ENCODE peak calls at places on chromosomes 3 and 15, in six cellular contexts. One of them, this sample, is unnamed.

GRCh38 chr3:126131881-126132750 is 48.2 kb upstream of the SLC41A3 start:
- DNase-seq in mesothelial cell of epicardium: no peak
- DNase-seq in fibroblast of pulmonary artery: no peak
- DNase-seq in Panc1: no peak
- DNase-seq in RWPE2: no peak
- DNase-seq in HFF-Myc: no peak
- DNase-seq in this sample: no peak

GRCh38 chr3:116188231-116188785 is 257.0 kb downstream of the LSAMP start:
- DNase-seq in mesothelial cell of epicardium: no peak
- DNase-seq in fibroblast of pulmonary artery: peak; percentile 1
- DNase-seq in Panc1: no peak
- DNase-seq in RWPE2: no peak
- DNase-seq in HFF-Myc: no peak
- DNase-seq in this sample: no peak

GRCh38 chr15:56805466-56806146 is 72.3 kb upstream of the ZNF280D start:
- DNase-seq in mesothelial cell of epicardium: no peak
- DNase-seq in fibroblast of pulmonary artery: peak; percentile 91
- DNase-seq in Panc1: peak; percentile 48
- DNase-seq in RWPE2: peak; percentile 81
- DNase-seq in HFF-Myc: peak; percentile 43
- DNase-seq in this sample: no peak

GRCh38 chr15:84572231-84572630 is 28.6 kb upstream of the ZSCAN2 start:
- DNase-seq in mesothelial cell of epicardium: no peak
- DNase-seq in fibroblast of pulmonary artery: no peak
- DNase-seq in Panc1: no peak
- DNase-seq in RWPE2: no peak
- DNase-seq in HFF-Myc: no peak
- DNase-seq in this sample: no peak

GRCh38 chr3:65030847-65031463 is 343.2 kb upstream of the ADAMTS9 start:
- DNase-seq in mesothelial cell of epicardium: no peak
- DNase-seq in fibroblast of pulmonary artery: peak; percentile 41
- DNase-seq in Panc1: no peak
- DNase-seq in RWPE2: no peak
- DNase-seq in HFF-Myc: peak; percentile 72
- DNase-seq in this sample: no peak

GRCh38 chr3:169505577-169506155 is 157.8 kb downstream of the MECOM start:
- DNase-seq in mesothelial cell of epicardium: no peak
- DNase-seq in fibroblast of pulmonary artery: no peak
- DNase-seq in Panc1: no peak
- DNase-seq in RWPE2: no peak
- DNase-seq in HFF-Myc: no peak
- DNase-seq in this sample: no peak

GRCh38 chr3:20043825-20044224 is 3.6 kb downstream of the KAT2B start:
- DNase-seq in mesothelial cell of epicardium: no peak
- DNase-seq in fibroblast of pulmonary artery: no peak
- DNase-seq in Panc1: no peak
- DNase-seq in RWPE2: no peak
- DNase-seq in HFF-Myc: no peak
- DNase-seq in this sample: no peak

GRCh38 chr3:11331101-11331500 is 58.9 kb downstream of the ATG7 start:
- DNase-seq in mesothelial cell of epicardium: no peak
- DNase-seq in fibroblast of pulmonary artery: peak; percentile 51
- DNase-seq in Panc1: no peak
- DNase-seq in RWPE2: no peak
- DNase-seq in HFF-Myc: no peak
- DNase-seq in this sample: no peak

GRCh38 chr15:84749111-84749991 is 959 bp downstream of the ZNF592 start:
- DNase-seq in mesothelial cell of epicardium: no peak
- DNase-seq in fibroblast of pulmonary artery: peak; percentile 40
- DNase-seq in Panc1: no peak
- DNase-seq in RWPE2: no peak
- DNase-seq in HFF-Myc: no peak
- DNase-seq in this sample: no peak

GRCh38 chr15:42650208-42651066 is 75.0 kb downstream of the STARD9 start:
- DNase-seq in mesothelial cell of epicardium: no peak
- DNase-seq in fibroblast of pulmonary artery: peak; percentile 90
- DNase-seq in Panc1: peak; percentile 77
- DNase-seq in RWPE2: no peak
- DNase-seq in HFF-Myc: peak; percentile 86
- DNase-seq in this sample: peak; percentile 69

GRCh38 chr3:16060945-16061344 is 113.5 kb upstream of the GALNT15 start:
- DNase-seq in mesothelial cell of epicardium: no peak
- DNase-seq in fibroblast of pulmonary artery: peak; percentile 90
- DNase-seq in Panc1: no peak
- DNase-seq in RWPE2: no peak
- DNase-seq in HFF-Myc: no peak
- DNase-seq in this sample: no peak

GRCh38 chr3:73056365-73057150 is 4.9 kb upstream of the EBLN2 start:
- DNase-seq in mesothelial cell of epicardium: no peak
- DNase-seq in fibroblast of pulmonary artery: peak; percentile 79
- DNase-seq in Panc1: peak; percentile 7
- DNase-seq in RWPE2: no peak
- DNase-seq in HFF-Myc: peak; percentile 15
- DNase-seq in this sample: peak; percentile 36

DNA sequence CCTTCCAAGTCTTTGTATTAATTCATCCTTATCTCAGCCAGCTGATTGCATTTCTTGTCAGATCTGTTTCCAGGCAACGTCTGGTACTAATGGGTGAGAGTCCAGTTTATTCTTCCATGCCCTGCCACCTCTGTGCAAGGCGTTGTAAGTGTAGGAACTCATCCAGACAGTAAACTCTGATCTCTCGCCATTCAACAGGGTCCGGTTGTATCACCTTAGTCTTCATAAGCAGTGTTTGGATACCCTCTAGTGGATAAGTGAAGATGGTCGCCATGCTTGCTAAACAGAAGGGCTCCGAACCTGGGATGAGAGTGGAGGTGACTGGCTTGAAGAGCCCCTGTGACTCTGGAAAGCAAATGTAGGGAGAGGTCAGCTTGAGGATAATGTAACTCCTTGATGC is 51.6 kb upstream of the CMTM7 start:
- DNase-seq in mesothelial cell of epicardium: no peak
- DNase-seq in fibroblast of pulmonary artery: peak; percentile 70
- DNase-seq in Panc1: peak; percentile 17
- DNase-seq in RWPE2: no peak
- DNase-seq in HFF-Myc: peak; percentile 12
- DNase-seq in this sample: peak; percentile 67
- TF ChIP-seq CTCF in mesothelial cell of epicardium: peak; percentile 33
- TF ChIP-seq CTCF in fibroblast of pulmonary artery: peak; percentile 58
- TF ChIP-seq CTCF in Panc1: peak; percentile 60
- TF ChIP-seq CTCF in RWPE2: peak; percentile 51
- TF ChIP-seq CTCF in HFF-Myc: peak; percentile 43
- TF ChIP-seq CTCF in this sample: peak; percentile 28

GRCh38 chr3:52233968-52234367 is 5.0 kb downstream of the TWF2 start:
- DNase-seq in mesothelial cell of epicardium: no peak
- DNase-seq in fibroblast of pulmonary artery: no peak
- DNase-seq in Panc1: no peak
- DNase-seq in RWPE2: no peak
- DNase-seq in HFF-Myc: no peak
- DNase-seq in this sample: no peak

GRCh38 chr3:52231502-52232278 is 6.2 kb upstream of the TLR9 start:
- DNase-seq in mesothelial cell of epicardium: peak; percentile 56
- DNase-seq in fibroblast of pulmonary artery: peak; percentile 59
- DNase-seq in Panc1: no peak
- DNase-seq in RWPE2: peak; percentile 76
- DNase-seq in HFF-Myc: no peak
- DNase-seq in this sample: peak; percentile 84

GRCh38 chr3:52230889-52231499 is 5.5 kb upstream of the TLR9 start:
- DNase-seq in mesothelial cell of epicardium: no peak
- DNase-seq in fibroblast of pulmonary artery: no peak
- DNase-seq in Panc1: no peak
- DNase-seq in RWPE2: peak; percentile 38
- DNase-seq in HFF-Myc: no peak
- DNase-seq in this sample: no peak

GRCh38 chr3:52233108-52233591 is 5.8 kb downstream of the TWF2 start:
- DNase-seq in mesothelial cell of epicardium: no peak
- DNase-seq in fibroblast of pulmonary artery: no peak
- DNase-seq in Panc1: no peak
- DNase-seq in RWPE2: peak; percentile 28
- DNase-seq in HFF-Myc: no peak
- DNase-seq in this sample: no peak

DNA sequence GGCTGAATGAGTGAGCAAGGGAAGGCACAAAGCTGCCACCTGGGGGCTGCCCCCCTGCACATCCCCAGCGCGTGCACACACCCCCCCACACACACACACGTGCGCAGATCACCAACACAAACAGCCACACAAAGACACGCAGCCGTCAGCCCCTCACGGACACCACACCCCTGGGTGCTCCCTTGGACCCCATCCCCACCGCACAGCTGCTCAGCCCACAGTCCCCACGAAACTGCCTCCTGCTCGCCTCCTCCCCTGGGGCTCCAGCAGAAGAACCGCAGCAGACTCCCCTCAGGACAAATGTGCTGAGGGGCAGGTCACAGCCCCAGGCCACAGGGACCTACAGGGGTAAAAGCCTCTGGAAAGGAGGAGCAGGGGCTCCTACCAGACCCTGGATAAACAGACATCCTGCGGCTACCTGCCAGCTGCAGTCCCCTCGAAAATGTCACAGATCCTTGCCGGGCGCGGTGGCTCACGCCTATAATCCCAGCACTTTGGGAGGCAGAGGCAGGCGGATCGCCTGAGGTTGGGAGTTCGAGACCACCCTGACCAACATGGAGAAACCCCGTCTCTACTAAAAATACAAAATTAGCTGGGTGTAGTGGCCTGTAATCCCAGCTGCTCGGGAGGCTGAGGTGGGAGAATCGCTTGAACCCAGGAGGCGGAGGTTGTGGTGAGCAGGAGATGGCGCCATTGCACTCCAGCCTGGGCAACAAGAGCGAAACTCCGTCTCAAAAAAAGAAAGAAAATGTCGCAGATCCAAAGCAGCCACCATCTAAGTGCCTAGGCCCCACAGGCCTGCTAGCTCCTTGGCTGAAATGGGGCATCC is 6.5 kb downstream of the TWF2 start:
- DNase-seq in mesothelial cell of epicardium: no peak
- DNase-seq in fibroblast of pulmonary artery: no peak
- DNase-seq in Panc1: no peak
- DNase-seq in RWPE2: peak; percentile 58
- DNase-seq in HFF-Myc: no peak
- DNase-seq in this sample: no peak
- TF ChIP-seq CTCF in mesothelial cell of epicardium: no peak
- TF ChIP-seq CTCF in fibroblast of pulmonary artery: no peak
- TF ChIP-seq CTCF in Panc1: peak; percentile 62
- TF ChIP-seq CTCF in RWPE2: no peak
- TF ChIP-seq CTCF in HFF-Myc: peak; percentile 17
- TF ChIP-seq CTCF in this sample: no peak

GRCh38 chr3:134576426-134576825 is 74.4 kb downstream of the KY start:
- DNase-seq in mesothelial cell of epicardium: no peak
- DNase-seq in fibroblast of pulmonary artery: no peak
- DNase-seq in Panc1: no peak
- DNase-seq in RWPE2: no peak
- DNase-seq in HFF-Myc: no peak
- DNase-seq in this sample: no peak

GRCh38 chr3:134579266-134579665 is 71.6 kb downstream of the KY start:
- DNase-seq in mesothelial cell of epicardium: no peak
- DNase-seq in fibroblast of pulmonary artery: no peak
- DNase-seq in Panc1: no peak
- DNase-seq in RWPE2: no peak
- DNase-seq in HFF-Myc: no peak
- DNase-seq in this sample: no peak

DNA sequence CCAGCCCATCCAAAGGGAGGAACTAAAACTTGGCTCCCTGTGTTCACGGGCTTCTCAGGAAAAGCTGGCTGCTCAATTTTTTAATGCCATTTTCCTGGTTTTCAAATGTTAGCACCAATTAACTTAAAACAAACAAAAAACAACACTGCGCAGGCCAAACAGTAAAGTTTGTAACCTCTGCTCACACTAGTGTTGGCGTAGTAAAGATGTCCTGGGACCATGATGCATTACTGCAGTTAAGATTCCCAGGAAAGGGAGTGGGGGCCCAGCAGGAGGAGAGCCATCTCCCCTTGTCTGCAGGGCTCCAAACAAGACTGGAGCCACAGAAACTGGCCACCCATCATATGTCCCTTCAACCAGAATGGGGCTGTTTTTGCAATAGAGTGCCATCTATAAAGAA is 74.0 kb downstream of the KY start:
- DNase-seq in mesothelial cell of epicardium: no peak
- DNase-seq in fibroblast of pulmonary artery: no peak
- DNase-seq in Panc1: no peak
- DNase-seq in RWPE2: no peak
- DNase-seq in HFF-Myc: no peak
- DNase-seq in this sample: no peak
- TF ChIP-seq CTCF in mesothelial cell of epicardium: no peak
- TF ChIP-seq CTCF in fibroblast of pulmonary artery: no peak
- TF ChIP-seq CTCF in Panc1: no peak
- TF ChIP-seq CTCF in RWPE2: no peak
- TF ChIP-seq CTCF in HFF-Myc: no peak
- TF ChIP-seq CTCF in this sample: no peak

GRCh38 chr3:186930639-186931486 is 537 bp downstream of the ST6GAL1 start:
- DNase-seq in mesothelial cell of epicardium: no peak
- DNase-seq in fibroblast of pulmonary artery: peak; percentile 66
- DNase-seq in Panc1: no peak
- DNase-seq in RWPE2: no peak
- DNase-seq in HFF-Myc: peak; percentile 48
- DNase-seq in this sample: peak; percentile 81
- TF ChIP-seq CTCF in mesothelial cell of epicardium: no peak
- TF ChIP-seq CTCF in fibroblast of pulmonary artery: peak; percentile 23
- TF ChIP-seq CTCF in Panc1: peak; percentile 14
- TF ChIP-seq CTCF in RWPE2: peak; percentile 4
- TF ChIP-seq CTCF in HFF-Myc: peak; percentile 5
- TF ChIP-seq CTCF in this sample: peak; percentile 25

GRCh38 chr3:80677796-80678195 is 910.0 kb upstream of the ROBO1 start:
- DNase-seq in mesothelial cell of epicardium: no peak
- DNase-seq in fibroblast of pulmonary artery: peak; percentile 60
- DNase-seq in Panc1: no peak
- DNase-seq in RWPE2: no peak
- DNase-seq in HFF-Myc: no peak
- DNase-seq in this sample: no peak

GRCh38 chr3:80682235-80682634 is 914.4 kb upstream of the ROBO1 start:
- DNase-seq in mesothelial cell of epicardium: no peak
- DNase-seq in fibroblast of pulmonary artery: no peak
- DNase-seq in Panc1: no peak
- DNase-seq in RWPE2: no peak
- DNase-seq in HFF-Myc: no peak
- DNase-seq in this sample: no peak

GRCh38 chr3:80675790-80676189 is 908.0 kb upstream of the ROBO1 start:
- DNase-seq in mesothelial cell of epicardium: no peak
- DNase-seq in fibroblast of pulmonary artery: no peak
- DNase-seq in Panc1: no peak
- DNase-seq in RWPE2: no peak
- DNase-seq in HFF-Myc: no peak
- DNase-seq in this sample: no peak

GRCh38 chr3:80676869-80677268 is 909.1 kb upstream of the ROBO1 start:
- DNase-seq in mesothelial cell of epicardium: no peak
- DNase-seq in fibroblast of pulmonary artery: peak; percentile 9
- DNase-seq in Panc1: no peak
- DNase-seq in RWPE2: no peak
- DNase-seq in HFF-Myc: no peak
- DNase-seq in this sample: no peak
- TF ChIP-seq CTCF in mesothelial cell of epicardium: peak; percentile 24
- TF ChIP-seq CTCF in fibroblast of pulmonary artery: no peak
- TF ChIP-seq CTCF in Panc1: no peak
- TF ChIP-seq CTCF in RWPE2: peak; percentile 18
- TF ChIP-seq CTCF in HFF-Myc: no peak
- TF ChIP-seq CTCF in this sample: no peak